ENCODE peak calls at places on chromosome 7, in eight cellular contexts. H is frontal cortex; S is foreskin keratinocyte; C is GM04503; A is hepatocyte; Y is osteoblast; R is occipital lobe; B is stimulated activated CD8-positive, alpha-beta memory T cell treated with anti-CD3 and anti-CD28 coated beads, Interleukin-12 subunit alpha, Interleukin-12 subunit beta, amount 100 ng/mL, for 4 hours. Q is an unnamed sample.

GRCh38 chr7:98922392-98923107 is 44.2 kb downstream of the TRRAP start:
- DNase-seq in H (peak; percentile 39), S (no peak), Y (peak; percentile 80), A (peak; percentile 56), C (peak; percentile 12), R (no peak), B (no peak), Q (no peak)

GRCh38 chr7:816751-817671 is 15.3 kb upstream of the SUN1 start:
- DNase-seq in B (peak; percentile 16), A (peak; percentile 51), Y (peak; percentile 89), S (peak; percentile 20), C (no peak), R (no peak), H (no peak), Q (peak; percentile 29)

GRCh38 chr7:40804477-40805215 is 669.8 kb downstream of the SUGCT start:
- DNase-seq in C (peak; percentile 44), A (no peak), R (no peak), B (no peak), Y (no peak), S (no peak), H (no peak), Q (no peak)

GRCh38 chr7:103735377-103735776 is 254.1 kb downstream of the RELN start:
- DNase-seq in A (no peak), Y (no peak), R (no peak), H (no peak), S (peak; percentile 80), B (no peak), C (no peak), Q (no peak)

GRCh38 chr7:113763226-113763625 is 155.6 kb downstream of the PPP1R3A start:
- DNase-seq in S (peak; percentile 17), R (no peak), B (no peak), H (no peak), A (no peak), C (no peak), Y (no peak), Q (no peak)

GRCh38 chr7:126450269-126450671 is 802.5 kb downstream of the GRM8 start:
- DNase-seq in B (no peak), A (no peak), C (no peak), Y (no peak), R (no peak), S (no peak), H (no peak), Q (no peak)

GRCh38 chr7:157194948-157195347 is 56.2 kb downstream of the UBE3C start:
- DNase-seq in A (no peak), B (no peak), H (no peak), C (no peak), S (peak; percentile 41), Y (no peak), R (no peak), Q (no peak)

GRCh38 chr7:40882071-40882658 is 747.4 kb downstream of the SUGCT start:
- DNase-seq in S (no peak), Y (no peak), B (no peak), A (no peak), C (no peak), R (no peak), H (no peak), Q (no peak)

GRCh38 chr7:56009695-56010094 is 41.5 kb downstream of the PSPH start:
- DNase-seq in R (peak; percentile 65), Y (no peak), C (no peak), B (no peak), S (peak; percentile 82), H (no peak), A (no peak), Q (no peak)

GRCh38 chr7:98827258-98827657 is 42.6 kb downstream of the TMEM130 start:
- DNase-seq in Y (no peak), S (no peak), C (no peak), H (no peak), B (no peak), A (no peak), R (no peak), Q (no peak)

GRCh38 chr7:68699090-68699711 is 899.1 kb upstream of the AUTS2 start:
- DNase-seq in B (no peak), S (peak; percentile 84), H (no peak), C (peak; percentile 68), R (no peak), A (no peak), Y (peak; percentile 71), Q (no peak)

GRCh38 chr7:26293569-26294308 is 2.1 kb downstream of the SNX10 start:
- DNase-seq in H (no peak), C (no peak), A (no peak), R (no peak), B (peak; percentile 40), Y (no peak), S (no peak), Q (no peak)

GRCh38 chr7:144401490-144401889 is 2.0 kb downstream of the NOBOX start:
- DNase-seq in R (no peak), S (no peak), B (no peak), A (no peak), Y (peak; percentile 88), H (no peak), C (no peak), Q (no peak)

GRCh38 chr7:66859339-66859738 is 61.7 kb upstream of the TMEM248 start:
- DNase-seq in S (no peak), R (no peak), B (no peak), C (no peak), H (no peak), A (no peak), Y (no peak), Q (no peak)

GRCh38 chr7:101162551-101163280 is 2.7 kb downstream of the VGF start:
- DNase-seq in S (no peak), R (peak; percentile 26), B (no peak), H (peak; percentile 42), Y (peak; percentile 95), A (peak; percentile 82), C (no peak), Q (no peak)

GRCh38 chr7:82926477-82926876 is 236.2 kb downstream of the PCLO start:
- DNase-seq in C (no peak), Y (no peak), B (no peak), S (no peak), A (no peak), H (no peak), R (no peak), Q (no peak)

GRCh38 chr7:78702770-78703169 is 750.7 kb downstream of the MAGI2 start:
- DNase-seq in R (no peak), B (no peak), S (peak; percentile 71), Y (peak; percentile 39), A (no peak), C (peak; percentile 95), H (no peak), Q (no peak)

GRCh38 chr7:19410096-19410495 is 264.9 kb upstream of the FERD3L start:
- DNase-seq in B (no peak), A (no peak), S (no peak), H (no peak), Y (no peak), C (no peak), R (no peak), Q (no peak)

GRCh38 chr7:42233166-42233565 is 3.8 kb downstream of the GLI3 start:
- DNase-seq in A (peak; percentile 44), R (no peak), H (no peak), B (no peak), C (no peak), S (peak; percentile 24), Y (peak; percentile 45), Q (no peak)

GRCh38 chr7:133513608-133514007 is 260.7 kb downstream of the EXOC4 start:
- DNase-seq in S (no peak), Y (peak; percentile 61), C (peak; percentile 11), A (no peak), B (no peak), R (no peak), H (no peak), Q (no peak)

GRCh38 chr7:117791877-117792780 is 81.1 kb downstream of the CTTNBP2 start:
- DNase-seq in C (no peak), B (no peak), H (no peak), S (no peak), A (no peak), Y (no peak), R (no peak), Q (no peak)

GRCh38 chr7:84712326-84712725 is 474.5 kb downstream of the SEMA3D start:
- DNase-seq in R (no peak), S (no peak), B (no peak), H (no peak), C (no peak), A (no peak), Y (no peak), Q (no peak)

GRCh38 chr7:44867073-44867990 is 18.0 kb downstream of the PURB start:
- DNase-seq in B (no peak), C (peak; percentile 69), A (peak; percentile 62), S (peak; percentile 85), Y (peak; percentile 93), R (peak; percentile 33), H (peak; percentile 36), Q (no peak)

GRCh38 chr7:159049266-159050025 is 95.2 kb downstream of the VIPR2 start:
- DNase-seq in Y (no peak), S (no peak), A (no peak), R (no peak), C (no peak), H (no peak), B (no peak), Q (no peak)

GRCh38 chr7:44289341-44290249 is 35.8 kb downstream of the CAMK2B start:
- DNase-seq in S (no peak), H (no peak), A (no peak), C (no peak), Y (peak; percentile 81), B (no peak), R (no peak), Q (no peak)

GRCh38 chr7:2893411-2893861 is 49.3 kb upstream of the GNA12 start:
- DNase-seq in B (no peak), Y (peak; percentile 68), A (no peak), S (no peak), C (no peak), H (no peak), R (no peak), Q (no peak)

GRCh38 chr7:134910214-134910890 is 76.0 kb upstream of the AGBL3 start:
- DNase-seq in R (no peak), A (peak; percentile 77), Y (no peak), C (no peak), S (no peak), H (no peak), B (no peak), Q (no peak)

GRCh38 chr7:113083132-113083833 is 3.3 kb downstream of the GPR85 start:
- DNase-seq in B (no peak), S (no peak), A (peak; percentile 23), R (peak; percentile 10), Y (no peak), H (no peak), C (no peak), Q (no peak)

GRCh38 chr7:87028636-87029035 is 30.8 kb downstream of the ELAPOR2 start:
- DNase-seq in S (no peak), B (no peak), H (no peak), A (no peak), R (no peak), Y (no peak), C (no peak), Q (no peak)

GRCh38 chr7:7576344-7576743 is 9.7 kb downstream of the MIOS start:
- DNase-seq in A (no peak), B (no peak), H (no peak), Y (no peak), C (no peak), R (no peak), S (no peak), Q (no peak)

GRCh38 chr7:131455546-131455945 is 100.9 kb downstream of the PODXL start:
- DNase-seq in H (no peak), Y (no peak), S (no peak), C (no peak), R (no peak), A (no peak), B (no peak), Q (no peak)

GRCh38 chr7:84085147-84085546 is 109.4 kb downstream of the SEMA3A start:
- DNase-seq in H (no peak), A (no peak), Y (no peak), B (no peak), C (no peak), R (no peak), S (no peak), Q (no peak)

GRCh38 chr7:155230169-155230593 is 67.5 kb upstream of the INSIG1 start:
- DNase-seq in R (peak; percentile 55), Y (peak; percentile 100), A (peak; percentile 51), S (peak; percentile 99), B (no peak), H (peak; percentile 75), C (peak; percentile 100), Q (peak; percentile 81)

GRCh38 chr7:30703756-30704155 is 21.5 kb upstream of the CRHR2 start:
- DNase-seq in Y (peak; percentile 36), B (no peak), A (no peak), R (no peak), C (no peak), H (no peak), S (no peak), Q (no peak)